ENCODE peak calls at places on chromosome 22, in eight cellular contexts. A, V, T, S, Y, P, J and Q are unnamed samples. For H3K4me1, the result is how much of the 10 kb centered on the place peaks cover.

GRCh38 chr22:50576070-50576469 is 2.2 kb downstream of the CPT1B start:
- DNase-seq in A (no peak), V (peak), T (peak), S (peak), Y (peak), P (peak), J (no peak), Q (no peak)

GRCh38 chr22:49577168-49578060 is 250.3 kb downstream of the BRD1 start:
- DNase-seq in A (no peak), V (no peak), T (no peak), S (no peak), Y (no peak), P (peak), J (no peak), Q (no peak)

GRCh38 chr22:21003782-21004181 is 1.9 kb upstream of the THAP7 start:
- DNase-seq in A (no peak), V (peak), T (no peak), S (no peak), Y (no peak), P (no peak), J (no peak), Q (no peak)

GRCh38 chr22:49291169-49291568 is 536.5 kb downstream of the BRD1 start:
- DNase-seq in A (no peak), V (no peak), T (no peak), S (no peak), Y (no peak), P (peak), J (no peak), Q (no peak)

GRCh38 chr22:47397673-47398072 is 635.2 kb downstream of the TBC1D22A start:
- DNase-seq in A (no peak), V (no peak), T (no peak), S (no peak), Y (no peak), P (no peak), J (no peak), Q (no peak)

GRCh38 chr22:48880749-48881148 is 946.9 kb downstream of the BRD1 start:
- DNase-seq in A (no peak), V (no peak), T (no peak), S (no peak), Y (no peak), P (no peak), J (no peak), Q (no peak)

GRCh38 chr22:47204002-47204979 is 441.8 kb downstream of the TBC1D22A start:
- DNase-seq in A (no peak), V (no peak), T (no peak), S (no peak), Y (no peak), P (no peak), J (no peak), Q (no peak)

GRCh38 chr22:27804683-27805297 is 3.2 kb upstream of the MN1 start:
- DNase-seq in A (no peak), V (peak), T (peak), S (no peak), Y (peak), P (peak), J (peak), Q (peak)

GRCh38 chr22:23700706-23701105 is 9.9 kb downstream of the RGL4 start:
- DNase-seq in A (no peak), V (peak), T (no peak), S (no peak), Y (no peak), P (no peak), J (no peak), Q (peak)

GRCh38 chr22:35900483-35901168 is 128.0 kb downstream of the RBFOX2 start:
- DNase-seq in A (no peak), V (peak), T (no peak), S (peak), Y (peak), P (no peak), J (no peak), Q (no peak)

GRCh38 chr22:35301370-35301874 is 1.7 kb downstream of the TOM1 start:
- DNase-seq in A (no peak), V (peak), T (no peak), S (no peak), Y (peak), P (no peak), J (no peak), Q (peak)

GRCh38 chr22:36588285-36588684 is 59.3 kb upstream of the EIF3D start:
- DNase-seq in A (no peak), V (no peak), T (no peak), S (no peak), Y (no peak), P (no peak), J (no peak), Q (no peak)

GRCh38 chr22:46865642-46866041 is 103.2 kb downstream of the TBC1D22A start:
- DNase-seq in A (no peak), V (no peak), T (no peak), S (no peak), Y (no peak), P (no peak), J (no peak), Q (no peak)

GRCh38 chr22:36773935-36774334 is 2.0 kb downstream of the IFT27 start:
- DNase-seq in A (no peak), V (peak), T (peak), S (no peak), Y (peak), P (no peak), J (peak), Q (peak)

GRCh38 chr22:31269892-31270574 is 22.3 kb downstream of the PIK3IP1 start:
- DNase-seq in A (no peak), V (no peak), T (no peak), S (no peak), Y (peak), P (peak), J (no peak), Q (no peak)

GRCh38 chr22:19807914-19808872 is 46.5 kb downstream of the GNB1L start:
- DNase-seq in A (no peak), V (no peak), T (no peak), S (no peak), Y (no peak), P (no peak), J (no peak), Q (peak)

GRCh38 chr22:43814264-43814663 is 2.2 kb upstream of the EFCAB6 start:
- DNase-seq in A (no peak), V (no peak), T (no peak), S (no peak), Y (no peak), P (no peak), J (no peak), Q (no peak)

GRCh38 chr22:29780781-29781676 is 13.9 kb downstream of the UQCR10 start:
- DNase-seq in A (no peak), V (peak), T (no peak), S (no peak), Y (no peak), P (no peak), J (no peak), Q (no peak)

GRCh38 chr22:27174970-27175369 is 517.6 kb downstream of the MIAT start:
- DNase-seq in A (no peak), V (no peak), T (peak), S (no peak), Y (no peak), P (no peak), J (no peak), Q (no peak)

GRCh38 chr22:20064545-20065262 is 15.3 kb upstream of the DGCR8 start:
- DNase-seq in A (no peak), V (no peak), T (no peak), S (no peak), Y (no peak), P (no peak), J (no peak), Q (no peak)

GRCh38 chr22:49769691-49770315 is 57.9 kb downstream of the BRD1 start:
- DNase-seq in A (no peak), V (no peak), T (no peak), S (no peak), Y (no peak), P (no peak), J (no peak), Q (no peak)

GRCh38 chr22:25666308-25666707 is 75.7 kb upstream of the MYO18B start:
- DNase-seq in A (no peak), V (peak), T (no peak), S (no peak), Y (peak), P (peak), J (no peak), Q (peak)

GRCh38 chr22:29517215-29517908 is 36.2 kb downstream of the THOC5 start:
- DNase-seq in A (no peak), V (no peak), T (no peak), S (no peak), Y (no peak), P (no peak), J (no peak), Q (no peak)

GRCh38 chr22:35021166-35021565 is 44.8 kb upstream of the ISX start:
- DNase-seq in A (no peak), V (no peak), T (no peak), S (no peak), Y (no peak), P (no peak), J (no peak), Q (peak)

GRCh38 chr22:22667966-22668880 is 23.8 kb downstream of the GGTLC2 start:
- DNase-seq in A (no peak), V (no peak), T (peak), S (no peak), Y (peak), P (no peak), J (peak), Q (no peak)

GRCh38 chr22:22669093-22669492 is 24.7 kb downstream of the GGTLC2 start:
- DNase-seq in A (no peak), V (no peak), T (no peak), S (no peak), Y (no peak), P (no peak), J (no peak), Q (no peak)

GRCh38 chr22:22670076-22670795 is 25.8 kb downstream of the GGTLC2 start:
- DNase-seq in A (no peak), V (no peak), T (no peak), S (no peak), Y (no peak), P (no peak), J (no peak), Q (no peak)

GRCh38 chr22:22663861-22664800 is 19.7 kb downstream of the GGTLC2 start:
- DNase-seq in A (no peak), V (no peak), T (no peak), S (no peak), Y (no peak), P (no peak), J (no peak), Q (no peak)

DNA sequence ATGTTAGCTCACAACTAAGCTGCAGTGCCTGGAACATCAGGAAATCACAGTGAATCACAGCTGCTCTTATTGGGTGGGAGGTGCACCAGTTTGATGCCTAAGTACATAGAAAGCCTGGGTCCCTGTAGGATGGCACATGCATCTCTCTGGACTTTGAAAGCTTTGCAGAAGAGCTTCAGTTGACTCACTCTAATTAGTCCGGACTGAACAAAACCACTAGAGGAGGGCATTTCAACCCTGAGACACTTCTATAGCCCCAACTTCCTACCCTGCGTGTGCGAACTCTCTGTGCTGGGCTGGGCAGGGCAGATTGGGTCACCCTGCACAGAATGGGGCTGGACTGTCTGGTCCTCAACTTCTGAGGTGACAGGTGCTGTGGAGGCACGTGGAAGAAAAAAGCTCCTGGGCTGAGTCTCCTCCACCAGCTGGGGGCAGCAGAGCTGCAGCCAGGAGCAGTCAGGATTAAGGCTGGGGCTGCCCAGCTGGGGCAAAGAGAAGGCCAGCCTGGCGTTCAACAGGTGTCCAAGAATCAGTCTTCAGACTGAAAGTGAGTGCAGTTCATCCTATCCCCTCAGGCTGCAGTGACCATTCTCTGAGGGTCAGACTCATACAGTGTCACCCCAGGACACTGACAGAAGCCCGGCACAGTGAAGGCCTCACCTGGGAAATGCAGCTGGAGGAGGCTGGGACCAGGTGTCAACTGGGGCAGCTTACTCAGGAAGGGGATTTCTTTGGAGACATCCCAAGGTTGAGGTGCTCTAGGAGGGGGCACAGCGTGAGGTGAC is 22.1 kb downstream of the GGTLC2 start:
- DNase-seq in A (no peak), V (no peak), T (peak), S (no peak), Y (peak), P (peak), J (peak), Q (peak)
- H2AFZ ChIP-seq in A (no peak), V (no peak), T (no peak), S (no peak), Y (no peak), P (no peak), J (no peak), Q (no peak)

GRCh38 chr22:32620992-32621391 is 146.4 kb downstream of the FBXO7 start:
- DNase-seq in A (no peak), V (no peak), T (no peak), S (no peak), Y (peak), P (no peak), J (no peak), Q (no peak)
- H3K4me1 ChIP-seq in A (under half), V (under half), T (under half), S (under half), Y (under half), P (under half), J (under half), Q (half or more)

DNA sequence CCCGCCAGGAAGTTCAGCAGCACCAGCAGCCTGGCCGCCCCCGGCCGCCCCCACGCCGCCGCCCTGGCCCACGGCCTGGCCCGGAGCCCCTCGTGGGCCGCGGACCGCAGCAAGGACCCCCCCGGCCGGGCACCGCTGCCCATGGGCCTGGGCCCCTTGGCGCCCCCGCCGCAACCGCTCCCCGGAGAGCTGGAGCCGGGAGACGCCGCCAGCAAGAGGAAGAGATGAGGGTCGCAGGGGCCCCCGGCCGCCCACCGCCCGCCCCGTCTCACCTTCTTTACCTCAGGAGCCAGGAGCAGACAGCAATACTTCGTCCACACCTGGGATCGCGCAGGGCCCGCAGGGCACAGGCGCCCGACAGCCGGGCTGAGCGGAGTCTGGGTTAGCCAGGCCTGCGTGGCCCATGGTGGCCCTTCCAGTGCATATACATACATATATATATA is 115.6 kb downstream of the CACNA1I start:
- DNase-seq in A (no peak), V (no peak), T (no peak), S (no peak), Y (no peak), P (no peak), J (no peak), Q (no peak)
- H2AFZ ChIP-seq in A (no peak), V (no peak), T (no peak), S (no peak), Y (no peak), P (no peak), J (no peak), Q (no peak)

GRCh38 chr22:38238519-38239051 is 34.2 kb downstream of the TMEM184B start:
- DNase-seq in A (no peak), V (no peak), T (no peak), S (no peak), Y (no peak), P (no peak), J (no peak), Q (no peak)

GRCh38 chr22:38235240-38235850 is 33.6 kb downstream of the MAFF start:
- DNase-seq in A (no peak), V (no peak), T (no peak), S (no peak), Y (no peak), P (no peak), J (no peak), Q (no peak)

GRCh38 chr22:38240734-38241252 is 32.0 kb downstream of the TMEM184B start:
- DNase-seq in A (no peak), V (peak), T (peak), S (peak), Y (peak), P (peak), J (no peak), Q (peak)

GRCh38 chr22:38236786-38237185 is 35.0 kb downstream of the MAFF start:
- DNase-seq in A (no peak), V (no peak), T (no peak), S (no peak), Y (no peak), P (no peak), J (no peak), Q (no peak)

GRCh38 chr22:38239101-38239761 is 33.6 kb downstream of the TMEM184B start:
- DNase-seq in A (no peak), V (peak), T (no peak), S (no peak), Y (no peak), P (no peak), J (no peak), Q (peak)
- H3K4me1 ChIP-seq in A (under half), V (under half), T (under half), S (under half), Y (under half), P (under half), J (under half), Q (under half)

GRCh38 chr22:33865248-33865647 is 55.0 kb downstream of the LARGE1 start:
- DNase-seq in A (no peak), V (peak), T (no peak), S (no peak), Y (no peak), P (no peak), J (no peak), Q (no peak)
- H2AFZ ChIP-seq in A (no peak), V (no peak), T (no peak), S (no peak), Y (no peak), P (no peak), J (no peak), Q (no peak)

GRCh38 chr22:45450101-45450785 is 36.8 kb downstream of the RIBC2 start:
- DNase-seq in A (no peak), V (no peak), T (no peak), S (no peak), Y (no peak), P (no peak), J (no peak), Q (no peak)

GRCh38 chr22:45450931-45451651 is 37.6 kb downstream of the RIBC2 start:
- DNase-seq in A (no peak), V (peak), T (no peak), S (no peak), Y (no peak), P (no peak), J (no peak), Q (peak)

GRCh38 chr22:45445031-45445710 is 31.7 kb downstream of the RIBC2 start:
- DNase-seq in A (no peak), V (no peak), T (no peak), S (no peak), Y (no peak), P (no peak), J (no peak), Q (no peak)

GRCh38 chr22:45446216-45446615 is 32.7 kb downstream of the RIBC2 start:
- DNase-seq in A (no peak), V (no peak), T (no peak), S (no peak), Y (no peak), P (no peak), J (no peak), Q (no peak)

DNA sequence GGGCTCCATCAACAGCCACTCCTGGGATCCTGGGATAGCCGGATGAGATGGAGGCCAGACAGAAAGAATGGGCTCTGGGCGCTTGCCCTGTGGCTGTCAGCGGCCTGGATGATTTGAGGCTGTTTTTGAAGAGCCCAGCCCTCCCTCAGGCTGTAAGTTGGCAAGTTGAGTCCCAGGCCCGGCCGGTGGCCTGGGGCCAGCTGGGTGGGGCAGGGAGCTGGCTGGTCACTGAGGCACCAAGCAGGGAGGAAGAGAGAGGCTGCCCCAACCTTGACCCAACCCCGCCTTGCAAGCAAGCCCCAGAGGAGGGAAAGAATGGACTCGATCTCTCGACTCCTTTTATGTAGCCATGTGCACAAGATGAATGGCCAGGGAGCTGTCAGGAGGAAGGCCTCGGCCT is 34.9 kb downstream of the RIBC2 start:
- DNase-seq in A (no peak), V (no peak), T (no peak), S (no peak), Y (no peak), P (no peak), J (no peak), Q (no peak)
- H3K4me1 ChIP-seq in A (under half), V (under half), T (under half), S (under half), Y (under half), P (under half), J (under half), Q (under half)

GRCh38 chr22:40685406-40685805 is 6.1 kb downstream of the MCHR1 start:
- DNase-seq in A (no peak), V (no peak), T (no peak), S (no peak), Y (no peak), P (no peak), J (no peak), Q (no peak)
- H2AFZ ChIP-seq in A (no peak), V (no peak), T (peak), S (no peak), Y (no peak), P (no peak), J (no peak), Q (no peak)

GRCh38 chr22:45210577-45211431 is 29.9 kb downstream of the KIAA0930 start:
- DNase-seq in A (no peak), V (no peak), T (no peak), S (no peak), Y (no peak), P (no peak), J (no peak), Q (no peak)
- H3K4me1 ChIP-seq in A (under half), V (half or more), T (under half), S (under half), Y (under half), P (under half), J (under half), Q (under half)

DNA sequence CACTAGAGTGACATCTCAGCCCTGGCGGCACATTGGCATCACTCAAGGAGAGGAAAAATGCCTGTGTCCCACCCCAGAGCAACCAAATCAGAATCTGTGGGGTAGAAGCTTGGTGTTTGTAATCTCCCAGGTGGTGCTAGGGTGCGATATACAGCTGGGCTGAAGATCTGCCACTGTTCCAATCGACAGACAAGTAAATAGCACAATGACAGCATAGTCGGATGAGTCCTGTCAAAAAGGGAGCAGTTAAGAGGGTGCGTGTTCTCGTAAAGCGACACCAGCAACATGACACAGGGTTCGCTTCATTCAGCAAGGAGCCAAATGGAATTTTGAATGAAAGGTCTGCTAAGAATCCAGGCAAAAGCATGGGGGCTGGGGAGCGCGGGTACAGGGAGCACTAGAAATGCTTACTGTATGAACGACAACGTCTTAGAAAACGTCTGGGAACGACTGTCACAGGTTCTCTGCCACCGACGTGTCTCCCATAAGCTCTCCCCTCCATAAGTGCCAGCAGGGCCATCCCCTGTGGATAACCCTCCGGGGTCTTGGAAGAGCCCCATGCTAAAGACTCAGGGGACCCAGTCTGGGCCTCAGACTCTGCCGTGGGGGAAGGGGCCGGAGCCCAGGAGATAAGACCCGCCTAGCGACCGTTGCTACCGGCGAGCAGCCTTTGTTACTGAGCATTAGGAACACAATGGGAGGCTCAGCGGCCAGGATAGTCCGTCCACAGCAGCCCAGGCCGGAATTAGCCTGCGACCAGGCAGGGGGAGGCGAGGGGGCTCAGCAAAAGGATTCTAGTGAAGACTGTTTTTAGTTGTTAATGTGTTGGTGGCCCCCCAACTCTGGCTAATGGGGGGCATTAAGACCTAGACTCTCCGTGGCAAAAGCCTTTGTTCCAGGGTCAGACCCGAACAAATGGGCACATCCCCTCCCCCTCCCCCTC is 20.8 kb downstream of the ADA2 start:
- DNase-seq in A (no peak), V (peak), T (peak), S (no peak), Y (peak), P (peak), J (no peak), Q (peak)
- H2AFZ ChIP-seq in A (no peak), V (peak), T (peak), S (no peak), Y (no peak), P (no peak), J (no peak), Q (peak)